ENCODE peak calls at places on chromosome 1, in ten cellular contexts. R is cardiac fibroblast; A is CD4-positive, alpha-beta T cell; X is PC-9; W is astrocyte of the spinal cord; H is bronchial epithelial cell; G is dorsolateral prefrontal cortex; F is heart right ventricle; V is GM10248; K is neural crest cell. Q is an unnamed sample.

GRCh38 chr1:29931477-29932175 is 695.3 kb downstream of the PTPRU start:
- DNase-seq in A (no peak), G (no peak), K (no peak), H (no peak), F (no peak), X (no peak), W (no peak), R (no peak), V (no peak), Q (no peak)

GRCh38 chr1:5621692-5622091 is 370.5 kb downstream of the NPHP4 start:
- DNase-seq in X (no peak), F (no peak), R (no peak), K (no peak), V (no peak), H (no peak), G (no peak), W (no peak), A (no peak), Q (no peak)

GRCh38 chr1:101288491-101288944 is 51.7 kb downstream of the S1PR1 start:
- DNase-seq in X (peak), F (no peak), R (peak), H (peak), K (peak), A (peak), G (peak), W (peak), V (peak), Q (peak)

GRCh38 chr1:238088891-238089290 is 198.2 kb upstream of the ZP4 start:
- DNase-seq in A (no peak), G (no peak), X (no peak), F (no peak), H (no peak), K (no peak), R (no peak), W (no peak), V (no peak), Q (no peak)

GRCh38 chr1:53061123-53061858 is 722 bp upstream of the PODN start:
- DNase-seq in F (peak), H (no peak), G (no peak), A (no peak), V (no peak), W (no peak), K (no peak), X (no peak), R (no peak), Q (no peak)

GRCh38 chr1:154846921-154847442 is 23.1 kb downstream of the KCNN3 start:
- DNase-seq in R (no peak), V (no peak), A (no peak), W (no peak), G (peak), X (no peak), H (no peak), F (no peak), K (no peak), Q (no peak)

GRCh38 chr1:30903343-30904034 is 5.1 kb downstream of the SDC3 start:
- DNase-seq in R (no peak), X (no peak), K (no peak), V (no peak), F (no peak), W (no peak), G (no peak), H (no peak), A (no peak), Q (no peak)

GRCh38 chr1:231885209-231885854 is 258.7 kb downstream of the DISC1 start:
- DNase-seq in V (no peak), G (no peak), W (peak), X (no peak), R (peak), A (no peak), H (no peak), F (no peak), K (no peak), Q (no peak)

GRCh38 chr1:45802343-45803298 is 791 bp upstream of the MAST2 start:
- DNase-seq in H (peak), V (peak), A (no peak), X (peak), R (peak), W (peak), G (peak), F (peak), K (peak), Q (peak)

GRCh38 chr1:148372731-148373130 is 110.4 kb downstream of the PPIAL4G start:
- DNase-seq in X (no peak), V (no peak), F (no peak), A (no peak), R (peak), K (no peak), G (no peak), W (peak), H (peak), Q (peak)

GRCh38 chr1:28577052-28577678 is 14.9 kb upstream of the RAB42 start:
- DNase-seq in R (peak), A (no peak), G (no peak), X (no peak), F (no peak), W (no peak), H (no peak), K (no peak), V (no peak), Q (peak)

GRCh38 chr1:68107771-68108170 is 57.3 kb upstream of the DIRAS3 start:
- DNase-seq in K (no peak), F (no peak), A (no peak), X (no peak), H (no peak), V (no peak), W (no peak), R (peak), G (no peak), Q (no peak)

GRCh38 chr1:210123383-210123782 is 109.2 kb upstream of the SERTAD4 start:
- DNase-seq in F (no peak), R (no peak), V (no peak), K (no peak), X (no peak), H (no peak), W (no peak), A (no peak), G (no peak), Q (no peak)

GRCh38 chr1:210123924-210124589 is 108.5 kb upstream of the SERTAD4 start:
- DNase-seq in H (peak), X (no peak), V (no peak), R (peak), A (no peak), K (no peak), G (no peak), F (no peak), W (peak), Q (no peak)

GRCh38 chr1:210129092-210129491 is 103.5 kb upstream of the SERTAD4 start:
- DNase-seq in K (no peak), G (no peak), A (no peak), W (no peak), R (no peak), X (no peak), H (no peak), F (no peak), V (no peak), Q (no peak)

GRCh38 chr1:210129759-210130158 is 102.8 kb upstream of the SERTAD4 start:
- DNase-seq in R (no peak), X (no peak), V (no peak), A (no peak), F (no peak), G (no peak), K (no peak), W (no peak), H (no peak), Q (peak)

DNA sequence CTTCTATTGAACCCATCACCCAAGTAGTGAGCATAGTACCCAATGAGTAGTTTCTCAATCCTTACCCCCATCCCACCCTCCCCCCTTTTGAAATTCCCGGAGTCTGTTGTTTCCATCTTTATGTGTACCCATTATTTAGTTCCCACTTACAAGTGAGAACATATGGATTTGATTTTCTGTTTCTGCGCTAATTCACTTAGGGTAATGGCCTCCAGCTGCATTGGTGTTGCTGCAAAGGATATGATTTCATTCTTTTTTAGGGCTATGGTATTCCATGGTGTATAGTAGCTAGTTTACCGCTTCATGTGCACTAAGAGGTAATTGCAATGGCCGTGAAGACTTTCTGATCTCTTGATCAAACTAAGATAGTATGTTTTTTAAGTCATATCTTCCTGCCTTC is 107.5 kb upstream of the SERTAD4 start:
- DNase-seq in X (no peak), G (no peak), H (no peak), A (no peak), W (no peak), K (no peak), V (no peak), R (no peak), F (no peak), Q (no peak)
- TF ChIP-seq CTCF in X (no peak), G (no peak), H (no peak), A (no peak), W (no peak), K (no peak), V (no peak), R (no peak), F (no peak), Q (no peak)

DNA sequence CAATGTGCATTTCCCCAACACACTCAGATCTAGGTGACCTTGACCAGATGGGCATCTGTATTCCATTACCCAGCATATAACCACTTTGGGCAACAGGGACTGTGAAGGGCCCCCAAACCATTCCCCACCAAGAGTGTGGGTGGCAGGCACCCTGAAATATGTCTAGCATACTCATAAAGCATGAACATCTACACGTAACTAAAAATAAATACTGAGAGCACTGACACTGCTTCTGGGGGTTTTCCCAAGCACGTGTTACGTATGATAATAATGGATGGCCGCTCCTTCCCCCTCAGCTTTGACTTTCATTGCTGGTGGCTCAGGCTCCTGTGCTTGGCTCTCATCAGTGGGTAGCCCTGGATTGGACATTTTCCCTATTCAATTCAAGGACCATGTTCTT is 39.1 kb downstream of the IGSF3 start:
- DNase-seq in R (no peak), K (no peak), W (no peak), G (no peak), V (peak), F (no peak), X (no peak), H (no peak), A (no peak), Q (peak)
- TF ChIP-seq CTCF in R (no peak), K (no peak), W (no peak), G (no peak), V (no peak), F (no peak), X (no peak), H (no peak), A (no peak), Q (no peak)

DNA sequence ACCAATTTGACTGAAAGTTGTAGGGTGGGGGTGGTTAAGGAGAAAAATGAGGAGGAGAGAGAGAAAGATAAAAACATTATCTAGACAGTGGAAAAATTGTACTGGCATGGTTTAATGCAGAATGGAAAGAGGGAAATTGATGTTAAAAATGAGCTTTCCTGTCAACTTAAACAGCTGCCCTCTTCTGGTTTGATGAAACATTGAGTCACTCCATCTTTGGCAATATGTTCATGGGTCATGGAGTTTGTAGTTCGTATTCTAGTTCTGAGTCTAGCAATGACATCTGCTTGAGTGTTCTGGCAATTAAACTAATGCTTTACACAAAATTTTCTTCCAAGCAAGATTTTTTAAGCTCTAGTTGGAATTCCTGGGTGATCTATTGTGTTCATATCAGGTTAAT is 9.6 kb downstream of the ZNF648 start:
- DNase-seq in H (peak), V (no peak), X (no peak), A (no peak), F (no peak), R (no peak), G (no peak), W (no peak), K (no peak), Q (no peak)
- TF ChIP-seq CTCF in H (no peak), V (no peak), X (no peak), A (no peak), F (no peak), R (no peak), G (no peak), W (no peak), K (no peak), Q (no peak)

DNA sequence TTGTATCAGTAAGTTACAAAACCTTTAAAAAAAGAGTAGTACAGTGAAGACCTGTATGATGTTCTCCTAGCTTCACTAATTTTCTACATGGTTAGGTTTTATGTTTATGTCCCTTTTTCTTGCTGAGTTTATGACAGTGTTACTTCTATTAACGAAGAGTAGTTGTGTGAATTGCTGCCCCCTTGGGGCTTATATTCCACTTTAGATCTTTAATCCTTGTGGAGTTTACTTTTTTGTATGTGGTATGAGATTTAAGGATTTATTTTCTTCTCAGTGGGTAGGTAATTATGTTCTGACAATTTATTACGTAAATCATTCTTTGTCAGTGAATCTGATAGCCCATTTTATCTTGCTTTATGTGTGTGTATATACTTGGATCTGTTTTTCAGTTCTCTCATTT is 14.8 kb downstream of the KCTD3 start:
- DNase-seq in F (no peak), V (no peak), W (no peak), A (no peak), R (no peak), H (no peak), G (no peak), X (no peak), K (no peak), Q (no peak)
- TF ChIP-seq CTCF in F (no peak), V (no peak), W (no peak), A (no peak), R (no peak), H (no peak), G (no peak), X (no peak), K (no peak), Q (no peak)

GRCh38 chr1:1918901-1919303 is at the start of gene TMEM52:
- DNase-seq in H (no peak), A (no peak), G (no peak), V (no peak), K (no peak), R (no peak), X (no peak), W (no peak), F (no peak), Q (no peak)
- TF ChIP-seq CTCF in H (peak), A (no peak), G (no peak), V (no peak), K (no peak), R (no peak), X (no peak), W (no peak), F (no peak), Q (no peak)

GRCh38 chr1:164599272-164599671 is 40.3 kb downstream of the PBX1 start:
- DNase-seq in K (no peak), F (no peak), R (no peak), H (no peak), G (no peak), V (no peak), X (no peak), W (no peak), A (no peak), Q (no peak)
- TF ChIP-seq CTCF in K (no peak), F (no peak), R (no peak), H (no peak), G (no peak), V (no peak), X (no peak), W (no peak), A (no peak), Q (no peak)

DNA sequence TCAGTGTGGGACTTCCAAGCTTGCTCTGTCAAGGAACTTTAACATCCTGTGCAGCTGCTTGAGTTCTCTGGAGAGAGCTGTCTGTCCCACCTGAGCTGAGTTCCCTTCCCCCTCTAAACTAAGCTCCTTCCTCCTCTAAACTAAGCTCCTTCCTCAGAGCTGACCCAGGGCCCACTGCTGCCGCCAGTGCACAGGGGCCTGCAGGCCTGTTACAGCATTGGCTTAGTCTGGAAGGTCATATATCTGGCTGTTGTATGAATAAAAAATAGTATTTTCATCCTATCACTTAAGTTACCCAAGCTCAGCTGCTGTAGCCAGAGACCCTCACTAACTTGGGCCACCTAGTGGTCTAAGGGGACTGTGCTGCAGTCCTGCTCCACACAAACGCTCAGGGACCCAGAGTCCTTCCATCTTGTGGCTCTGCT is 71.1 kb upstream of the GCLM start:
- DNase-seq in W (no peak), V (no peak), A (no peak), X (no peak), K (no peak), R (no peak), G (no peak), F (no peak), H (no peak), Q (peak)
- TF ChIP-seq CTCF in W (peak), V (no peak), A (no peak), X (peak), K (peak), R (peak), G (no peak), F (peak), H (peak), Q (peak)

GRCh38 chr1:151142411-151143056 is 3.9 kb downstream of the SEMA6C start:
- DNase-seq in A (no peak), F (no peak), R (no peak), G (no peak), H (no peak), W (no peak), V (no peak), K (no peak), X (no peak), Q (no peak)

GRCh38 chr1:151145158-151146071 is 1.0 kb downstream of the SEMA6C start:
- DNase-seq in K (peak), R (peak), V (no peak), W (no peak), X (no peak), G (no peak), H (no peak), F (peak), A (no peak), Q (no peak)

GRCh38 chr1:151143057-151143435 is 3.4 kb downstream of the SEMA6C start:
- DNase-seq in R (no peak), K (no peak), V (no peak), H (no peak), G (no peak), X (no peak), A (no peak), F (no peak), W (no peak), Q (no peak)

GRCh38 chr1:151144474-151145157 is 1.8 kb downstream of the SEMA6C start:
- DNase-seq in G (no peak), R (no peak), V (no peak), F (no peak), K (no peak), H (no peak), W (no peak), A (no peak), X (no peak), Q (no peak)

DNA sequence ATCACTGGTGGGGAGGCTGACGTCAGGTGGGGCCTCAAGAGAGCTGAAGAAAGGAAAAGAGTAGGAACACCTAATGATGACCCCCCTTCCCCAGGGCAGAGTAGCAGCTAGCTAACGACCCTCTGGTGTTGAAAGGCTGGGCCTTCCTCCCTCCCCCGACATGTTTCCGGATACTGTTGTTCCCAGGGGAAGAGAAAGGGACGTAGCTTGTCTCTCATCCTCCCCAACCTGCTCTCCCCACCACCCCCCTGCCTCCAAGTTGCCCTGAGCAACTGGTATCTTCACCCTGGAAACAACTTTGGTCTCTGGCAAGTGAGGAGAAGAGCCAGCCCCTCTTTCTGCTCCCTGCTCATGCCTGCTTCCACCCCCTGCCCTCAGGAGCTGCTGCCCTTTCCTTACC is 2.4 kb downstream of the SEMA6C start:
- DNase-seq in F (no peak), A (no peak), W (no peak), R (no peak), K (no peak), G (no peak), X (no peak), V (no peak), H (no peak), Q (no peak)
- TF ChIP-seq CTCF in F (no peak), A (no peak), W (no peak), R (no peak), K (no peak), G (no peak), X (no peak), V (no peak), H (no peak), Q (no peak)

GRCh38 chr1:19878637-19878985 is 3.6 kb upstream of the OTUD3 start:
- DNase-seq in F (no peak), A (no peak), K (no peak), W (no peak), G (no peak), X (no peak), V (no peak), H (no peak), R (no peak), Q (no peak)

GRCh38 chr1:19877821-19878636 is 4.2 kb upstream of the OTUD3 start:
- DNase-seq in G (no peak), F (no peak), R (no peak), A (no peak), H (peak), V (no peak), X (no peak), W (no peak), K (no peak), Q (no peak)

GRCh38 chr1:19882111-19883071 is at the start of gene OTUD3:
- DNase-seq in H (peak), K (peak), R (peak), F (peak), V (peak), G (peak), A (peak), X (peak), W (peak), Q (peak)

GRCh38 chr1:19879227-19879626 is 3.0 kb upstream of the OTUD3 start:
- DNase-seq in A (no peak), X (no peak), R (no peak), H (no peak), V (no peak), F (no peak), G (no peak), W (no peak), K (no peak), Q (no peak)

GRCh38 chr1:19877351-19877750 is 4.8 kb upstream of the OTUD3 start:
- DNase-seq in G (no peak), W (no peak), F (no peak), A (no peak), R (no peak), X (no peak), H (no peak), V (no peak), K (no peak), Q (no peak)
- TF ChIP-seq CTCF in G (no peak), W (no peak), F (no peak), A (no peak), R (no peak), X (no peak), H (no peak), V (no peak), K (no peak), Q (no peak)

DNA sequence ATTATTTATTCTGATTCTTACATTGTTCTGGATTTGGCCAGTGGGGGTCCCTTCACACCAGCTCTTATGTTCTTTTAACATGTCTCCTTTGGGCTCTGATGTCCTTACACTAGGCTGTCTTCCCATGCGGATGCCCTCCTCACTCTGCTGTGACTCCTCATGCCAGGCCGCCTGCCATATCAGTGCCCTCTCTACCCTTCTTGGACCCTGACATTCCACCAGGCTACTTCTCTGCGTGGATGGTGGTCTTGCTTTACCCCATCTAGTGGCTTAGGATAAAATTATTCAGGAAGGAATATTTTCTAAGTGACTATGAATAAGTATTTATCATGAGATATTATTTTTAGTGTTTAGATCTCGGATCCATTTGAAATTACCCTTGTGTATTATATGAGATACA is 21.2 kb downstream of the ATF6 start:
- DNase-seq in X (no peak), H (no peak), F (no peak), W (no peak), R (no peak), V (no peak), A (no peak), G (no peak), K (no peak), Q (no peak)
- TF ChIP-seq CTCF in X (no peak), H (no peak), F (no peak), W (peak), R (no peak), V (no peak), A (no peak), G (no peak), K (no peak), Q (no peak)